ENCODE peak calls at places on chromosomes 6 and 20, in five cellular contexts. T is osteocyte; B is heart left ventricle; Z is activated naive CD4-positive, alpha-beta T cell; X is NCI-H1105. R is an unnamed sample.

GRCh38 chr6:5302995-5303622 is 41.8 kb downstream of the FARS2 start:
- DNase-seq in Z (no peak), T (no peak), X (no peak), B (peak; percentile 44), R (peak; percentile 48)

GRCh38 chr20:51469578-51470520 is 72.7 kb downstream of the NFATC2 start:
- DNase-seq in X (peak; percentile 87), B (no peak), Z (no peak), T (no peak), R (peak; percentile 54)

GRCh38 chr20:45355209-45355608 is 7.0 kb upstream of the SDC4 start:
- DNase-seq in Z (no peak), T (no peak), B (no peak), X (no peak), R (no peak)

GRCh38 chr20:1375515-1375914 is 17.3 kb downstream of the FKBP1A start:
- DNase-seq in T (peak; percentile 27), X (no peak), Z (no peak), B (no peak), R (no peak)

GRCh38 chr20:44586986-44587980 is 4.9 kb downstream of the PKIG start:
- DNase-seq in X (peak; percentile 10), T (no peak), Z (no peak), B (no peak), R (no peak)

GRCh38 chr6:128731249-128732165 is 151.4 kb upstream of the LAMA2 start:
- DNase-seq in B (no peak), T (no peak), X (peak; percentile 27), Z (no peak), R (no peak)

GRCh38 chr6:118787746-118788419 is 106.1 kb upstream of the ASF1A start:
- DNase-seq in Z (no peak), B (no peak), X (no peak), T (no peak), R (no peak)

GRCh38 chr6:131657630-131658111 is 20.6 kb downstream of the ENPP3 start:
- DNase-seq in B (no peak), Z (no peak), X (no peak), T (no peak), R (no peak)

GRCh38 chr20:32227744-32228688 is 20.3 kb downstream of the POFUT1 start:
- DNase-seq in X (no peak), T (no peak), B (peak; percentile 51), Z (no peak), R (no peak)

GRCh38 chr6:108592371-108593337 is 31.9 kb downstream of the FOXO3 start:
- DNase-seq in Z (no peak), B (peak; percentile 44), T (no peak), X (no peak), R (peak; percentile 77)

GRCh38 chr20:51287628-51288413 is 254.7 kb downstream of the NFATC2 start:
- DNase-seq in Z (no peak), T (no peak), B (no peak), X (no peak), R (no peak)

GRCh38 chr20:48295966-48296421 is 510.7 kb upstream of the SULF2 start:
- DNase-seq in B (peak; percentile 36), T (no peak), Z (no peak), X (no peak), R (peak; percentile 23)

GRCh38 chr6:41836660-41837052 is 49.2 kb downstream of the TOMM6 start:
- DNase-seq in B (no peak), T (no peak), X (no peak), Z (no peak), R (no peak)

GRCh38 chr6:26400626-26401025 is 1.4 kb upstream of the BTN3A1 start:
- DNase-seq in B (no peak), T (no peak), Z (no peak), X (no peak), R (no peak)

GRCh38 chr6:119873107-119873506 is 523.5 kb upstream of the MAN1A1 start:
- DNase-seq in T (no peak), Z (no peak), B (no peak), X (no peak), R (no peak)

GRCh38 chr6:508614-509013 is 117.1 kb downstream of the IRF4 start:
- DNase-seq in T (no peak), B (no peak), X (no peak), Z (no peak), R (no peak)

GRCh38 chr20:43508604-43509040 is 1.1 kb downstream of the L3MBTL1 start:
- DNase-seq in X (no peak), Z (no peak), B (no peak), T (no peak), R (no peak)

GRCh38 chr6:89059227-89059626 is 21.3 kb upstream of the PNRC1 start:
- DNase-seq in B (no peak), X (no peak), T (no peak), Z (no peak), R (no peak)

GRCh38 chr6:146289816-146290588 is 253.6 kb upstream of the RAB32 start:
- DNase-seq in Z (no peak), T (no peak), B (no peak), X (no peak), R (no peak)

GRCh38 chr6:56922645-56923044 is 32.3 kb upstream of the BEND6 start:
- DNase-seq in Z (no peak), X (no peak), B (no peak), T (no peak), R (no peak)

GRCh38 chr20:53738039-53738944 is 144.7 kb upstream of the ZNF217 start:
- DNase-seq in T (no peak), X (peak; percentile 88), Z (no peak), B (peak; percentile 73), R (no peak)

GRCh38 chr6:78947529-78947928 is 80.2 kb downstream of the IRAK1BP1 start:
- DNase-seq in X (no peak), B (no peak), T (no peak), Z (no peak), R (no peak)

GRCh38 chr6:71486466-71486865 is 197.9 kb downstream of the OGFRL1 start:
- DNase-seq in X (no peak), Z (no peak), B (no peak), T (no peak), R (no peak)

GRCh38 chr6:34791164-34791841 is 580 bp upstream of the BLTP3A start:
- DNase-seq in X (peak; percentile 45), B (peak; percentile 63), Z (peak; percentile 16), T (no peak), R (no peak)

GRCh38 chr6:108835218-108835850 is 12.9 kb upstream of the ARMC2 start:
- DNase-seq in X (peak; percentile 65), T (peak; percentile 92), Z (peak; percentile 70), B (peak; percentile 88), R (peak; percentile 64)

GRCh38 chr6:166489301-166490155 is 97.0 kb downstream of the RAMACL start:
- DNase-seq in B (peak; percentile 9), T (no peak), X (no peak), Z (no peak), R (no peak)

GRCh38 chr6:166786704-166787293 is 159.7 kb upstream of the RPS6KA2 start:
- DNase-seq in Z (no peak), B (no peak), X (peak; percentile 93), T (no peak), R (peak; percentile 73)

GRCh38 chr6:42333622-42334021 is 116.0 kb upstream of the MRPS10 start:
- DNase-seq in Z (no peak), X (no peak), T (no peak), B (no peak), R (no peak)

GRCh38 chr6:158655569-158656450 is 6.0 kb downstream of the SYTL3 start:
- DNase-seq in T (peak; percentile 68), Z (no peak), B (no peak), X (peak; percentile 93), R (peak; percentile 94)

GRCh38 chr6:42960243-42961019 is at the start of gene GNMT:
- DNase-seq in B (peak; percentile 71), Z (no peak), X (peak; percentile 58), T (no peak), R (peak; percentile 59)

GRCh38 chr6:32752580-32752979 is 10.8 kb downstream of the HLA-DQB2 start:
- DNase-seq in T (no peak), B (no peak), X (no peak), Z (no peak), R (no peak)

GRCh38 chr20:31560900-31561598 is 44.0 kb upstream of the ID1 start:
- DNase-seq in X (no peak), B (no peak), Z (no peak), T (no peak), R (no peak)

GRCh38 chr6:131982740-131983259 is 31.6 kb upstream of the CCN2 start:
- DNase-seq in X (no peak), Z (no peak), B (no peak), T (no peak), R (no peak)

GRCh38 chr6:39060467-39061160 is 12.0 kb downstream of the GLP1R start:
- DNase-seq in Z (no peak), X (no peak), T (no peak), B (no peak), R (no peak)

GRCh38 chr6:684831-685636 is 7.9 kb downstream of the EXOC2 start:
- DNase-seq in X (no peak), T (no peak), B (no peak), Z (no peak), R (no peak)

GRCh38 chr6:47146426-47147174 is 104.5 kb upstream of the ADGRF1 start:
- DNase-seq in X (no peak), T (no peak), B (no peak), Z (no peak), R (no peak)